ENCODE peak calls at places on chromosome 15, in five cellular contexts. T is ovary, O is adrenal gland, Y is IMR-90, M is uterus. A is an unnamed sample.

GRCh38 chr15:83278191-83278590 is 6.3 kb downstream of the BNC1 start:
- DNase-seq in T (no peak), O (no peak), Y (no peak), M (no peak), A (no peak)

GRCh38 chr15:35657679-35658201 is 111.8 kb upstream of the DPH6 start:
- DNase-seq in T (no peak), O (no peak), Y (peak; percentile 43), M (no peak), A (no peak)

GRCh38 chr15:90240856-90241255 is 6.8 kb downstream of the GDPGP1 start:
- DNase-seq in T (no peak), O (no peak), Y (no peak), M (no peak), A (no peak)

GRCh38 chr15:98903377-98904018 is 104.1 kb downstream of the PGPEP1L start:
- DNase-seq in T (no peak), O (no peak), Y (peak; percentile 73), M (no peak), A (no peak)

GRCh38 chr15:85094685-85095084 is 113.0 kb downstream of the PDE8A start:
- DNase-seq in T (no peak), O (no peak), Y (peak; percentile 74), M (no peak), A (no peak)

GRCh38 chr15:70245932-70246622 is 148.4 kb upstream of the TLE3 start:
- DNase-seq in T (peak; percentile 51), O (peak; percentile 64), Y (peak; percentile 11), M (peak; percentile 21), A (peak; percentile 76)

GRCh38 chr15:95684693-95685115 is 645.8 kb upstream of the NR2F2 start:
- DNase-seq in T (no peak), O (peak; percentile 12), Y (peak; percentile 93), M (no peak), A (no peak)

GRCh38 chr15:63296195-63296594 is 18.8 kb downstream of the APH1B start:
- DNase-seq in T (no peak), O (peak; percentile 67), Y (no peak), M (no peak), A (peak; percentile 61)

GRCh38 chr15:25185156-25185710 is 230.4 kb downstream of the SNRPN start:
- DNase-seq in T (no peak), O (no peak), Y (no peak), M (no peak), A (no peak)

GRCh38 chr15:83846847-83847246 is 192.9 kb downstream of the ADAMTSL3 start:
- DNase-seq in T (no peak), O (no peak), Y (peak; percentile 94), M (no peak), A (no peak)

GRCh38 chr15:75058127-75058905 is 34.9 kb downstream of the PPCDC start:
- DNase-seq in T (peak; percentile 8), O (no peak), Y (peak; percentile 40), M (no peak), A (peak; percentile 15)

GRCh38 chr15:96087180-96087886 is 243.2 kb upstream of the NR2F2 start:
- DNase-seq in T (no peak), O (no peak), Y (no peak), M (no peak), A (no peak)

GRCh38 chr15:57393081-57393480 is 16.8 kb downstream of the CGNL1 start:
- DNase-seq in T (no peak), O (no peak), Y (no peak), M (no peak), A (no peak)

GRCh38 chr15:58559904-58560588 is 128.3 kb downstream of the LIPC start:
- DNase-seq in T (no peak), O (no peak), Y (no peak), M (no peak), A (no peak)

GRCh38 chr15:94587071-94587470 is 355.7 kb downstream of the MCTP2 start:
- DNase-seq in T (no peak), O (no peak), Y (no peak), M (no peak), A (no peak)

GRCh38 chr15:67064607-67065530 is 533 bp upstream of the SMAD3 start:
- DNase-seq in T (no peak), O (peak; percentile 63), Y (no peak), M (no peak), A (no peak)

GRCh38 chr15:42908538-42908937 is 12.0 kb downstream of the TTBK2 start:
- DNase-seq in T (no peak), O (no peak), Y (no peak), M (no peak), A (no peak)

GRCh38 chr15:59686389-59686788 is 2.7 kb downstream of the BNIP2 start:
- DNase-seq in T (no peak), O (peak; percentile 22), Y (no peak), M (no peak), A (no peak)

GRCh38 chr15:69697913-69698312 is 245.3 kb downstream of the RPLP1 start:
- DNase-seq in T (no peak), O (peak; percentile 37), Y (no peak), M (no peak), A (no peak)

GRCh38 chr15:94327356-94327936 is 96.1 kb downstream of the MCTP2 start:
- DNase-seq in T (no peak), O (peak; percentile 20), Y (peak; percentile 50), M (no peak), A (no peak)

GRCh38 chr15:99135194-99135593 is 30.3 kb downstream of the SYNM start:
- DNase-seq in T (no peak), O (peak; percentile 34), Y (peak; percentile 47), M (no peak), A (no peak)

GRCh38 chr15:78069630-78070029 is 7.9 kb downstream of the TBC1D2B start:
- DNase-seq in T (no peak), O (no peak), Y (no peak), M (no peak), A (no peak)
- H3K4me1 ChIP-seq in T (peaks cover 56% of the 10 kb centered on the region), O (peaks cover 98% of the 10 kb centered on the region), Y (peaks cover 54% of the 10 kb centered on the region), M (peaks cover 46% of the 10 kb centered on the region), A (no peaks in the 10 kb centered on the region)

GRCh38 chr15:27088584-27089232 is 117.7 kb downstream of the GABRG3 start:
- DNase-seq in T (no peak), O (no peak), Y (no peak), M (no peak), A (no peak)

GRCh38 chr15:27089676-27090075 is 118.7 kb downstream of the GABRG3 start:
- DNase-seq in T (no peak), O (no peak), Y (no peak), M (no peak), A (no peak)

GRCh38 chr15:27089233-27089586 is 118.2 kb downstream of the GABRG3 start:
- DNase-seq in T (no peak), O (no peak), Y (no peak), M (no peak), A (no peak)

GRCh38 chr15:27086800-27087199 is 115.8 kb downstream of the GABRG3 start:
- DNase-seq in T (no peak), O (no peak), Y (no peak), M (no peak), A (no peak)

DNA sequence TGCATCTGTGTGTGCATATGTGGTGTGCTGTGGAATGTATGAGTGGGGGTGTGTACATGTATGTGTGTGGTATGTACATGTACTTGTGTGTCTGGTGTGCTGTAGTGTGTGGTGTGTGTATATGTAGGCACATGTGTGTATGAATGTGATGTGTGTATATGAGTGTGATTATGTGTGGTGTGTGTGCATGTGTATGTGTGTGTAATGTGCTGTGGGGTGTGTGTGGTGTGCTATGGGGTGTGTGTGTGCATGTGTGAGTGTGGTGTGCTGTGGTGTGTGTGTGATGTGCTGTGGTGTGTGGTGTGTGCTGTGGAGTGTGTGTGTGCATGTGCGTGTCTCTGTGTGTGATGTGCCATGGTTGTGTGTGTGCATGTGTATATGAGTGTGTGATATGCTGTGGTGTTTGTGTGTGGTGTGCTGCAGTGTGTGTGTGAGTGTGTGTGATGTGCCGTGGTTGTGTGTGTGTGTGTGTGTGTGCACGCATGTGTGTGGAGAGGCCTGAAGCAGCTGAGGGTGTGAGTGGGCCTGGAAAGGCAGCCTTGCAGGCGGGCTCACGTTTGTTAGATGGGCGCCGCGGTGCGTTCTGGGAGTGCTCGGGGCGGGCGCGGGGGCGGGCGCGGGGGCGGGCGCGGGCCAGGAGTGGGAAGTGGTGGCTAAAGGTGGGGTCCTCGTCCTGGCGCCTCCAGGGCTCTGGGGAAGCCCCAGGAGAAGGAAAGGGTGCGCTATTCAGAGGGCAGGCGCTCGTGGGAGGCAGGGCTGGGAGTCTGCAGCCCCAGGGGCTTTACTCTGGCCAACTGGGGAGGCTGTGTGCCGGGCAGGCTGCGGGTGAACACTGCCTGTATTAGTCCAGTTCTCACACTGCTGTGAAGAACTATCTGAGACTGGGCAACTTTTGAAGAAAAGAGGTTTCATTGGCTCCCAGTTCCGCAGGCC is 116.9 kb downstream of the GABRG3 start:
- DNase-seq in T (no peak), O (no peak), Y (no peak), M (no peak), A (no peak)
- H3K27ac ChIP-seq in T (no peak overlapping the region), O (no peak overlapping the region), Y (no peak overlapping the region), M (no peak overlapping the region), A (no peak overlapping the region)

GRCh38 chr15:40357723-40358491 is at the start of gene DISP2:
- DNase-seq in T (peak; percentile 92), O (peak; percentile 91), Y (peak; percentile 67), M (peak; percentile 89), A (peak; percentile 93)
- TF ChIP-seq POLR2A in T (no peak), O (no peak), Y (no peak), M (no peak), A (no peak)

GRCh38 chr15:38684461-38685000 is 119.9 kb upstream of the RASGRP1 start:
- DNase-seq in T (no peak), O (no peak), Y (no peak), M (no peak), A (no peak)

GRCh38 chr15:38683382-38684242 is 119.0 kb upstream of the RASGRP1 start:
- DNase-seq in T (peak; percentile 36), O (peak; percentile 67), Y (peak; percentile 53), M (peak; percentile 22), A (peak; percentile 41)

GRCh38 chr15:38682363-38682762 is 117.7 kb upstream of the RASGRP1 start:
- DNase-seq in T (no peak), O (no peak), Y (no peak), M (no peak), A (no peak)

GRCh38 chr15:38680780-38681179 is 116.2 kb upstream of the RASGRP1 start:
- DNase-seq in T (no peak), O (no peak), Y (no peak), M (no peak), A (no peak)

DNA sequence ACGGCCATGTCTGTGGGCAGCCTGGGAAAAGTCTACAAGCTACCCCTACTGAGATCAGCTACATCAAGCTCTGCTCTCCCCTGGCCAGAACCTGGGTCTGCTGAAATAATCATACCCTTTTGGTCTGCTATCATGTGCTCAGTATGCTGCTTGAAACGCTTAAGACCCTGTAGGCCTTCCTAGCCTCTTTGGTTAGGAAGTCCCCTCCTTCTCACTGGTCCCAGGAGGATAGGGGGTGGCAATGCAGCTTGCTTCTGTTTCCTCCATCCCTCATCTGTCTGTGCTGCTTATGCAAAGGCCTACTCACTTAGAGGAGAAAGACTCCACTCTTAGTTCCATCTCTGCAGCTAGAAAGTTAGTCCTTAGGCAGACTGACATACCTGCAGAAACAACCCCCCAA is 118.2 kb upstream of the RASGRP1 start:
- DNase-seq in T (no peak), O (no peak), Y (no peak), M (no peak), A (no peak)
- H3K4me1 ChIP-seq in T (no peaks in the 10 kb centered on the region), O (no peaks in the 10 kb centered on the region), Y (no peaks in the 10 kb centered on the region), M (no peaks in the 10 kb centered on the region), A (no peaks in the 10 kb centered on the region)

A was measured in right lobe of liver.